ENCODE peak calls at places on chromosomes 1 and 21, in ten cellular contexts. One of them, this sample, is unnamed.

GRCh38 chr1:144101397-144102050 is 129.7 kb upstream of the FAM72C start:
- DNase-seq in activated T-cell treated with anti-CD3 and anti-CD28 coated beads, Interleukin-2, amount 50 U/mL, for 1 hour: peak
- DNase-seq in activated gamma-delta T cell treated with Interleukin-2 at 50 U/mL for 16 hours: peak
- DNase-seq in central memory CD8-positive, alpha-beta T cell: peak
- DNase-seq in activated naive CD4-positive, alpha-beta T cell treated with anti-CD3 and anti-CD28 coated beads, Interleukin-2, amount 50 U/mL, for 16 hours: peak
- DNase-seq in T-helper 2 cell: no peak
- DNase-seq in T follicular helper cell: no peak
- DNase-seq in T-helper 1 cell: no peak
- DNase-seq in adrenal gland: peak
- DNase-seq in NCI-H774: no peak
- DNase-seq in this sample: peak

GRCh38 chr1:6378096-6378746 is 15.3 kb downstream of the ACOT7 start:
- DNase-seq in activated T-cell treated with anti-CD3 and anti-CD28 coated beads, Interleukin-2, amount 50 U/mL, for 1 hour: no peak
- DNase-seq in activated gamma-delta T cell treated with Interleukin-2 at 50 U/mL for 16 hours: no peak
- DNase-seq in central memory CD8-positive, alpha-beta T cell: no peak
- DNase-seq in activated naive CD4-positive, alpha-beta T cell treated with anti-CD3 and anti-CD28 coated beads, Interleukin-2, amount 50 U/mL, for 16 hours: no peak
- DNase-seq in T-helper 2 cell: no peak
- DNase-seq in T follicular helper cell: no peak
- DNase-seq in T-helper 1 cell: no peak
- DNase-seq in adrenal gland: no peak
- DNase-seq in NCI-H774: no peak
- DNase-seq in this sample: no peak

GRCh38 chr1:235670157-235670776 is 20.7 kb upstream of the GNG4 start:
- DNase-seq in activated T-cell treated with anti-CD3 and anti-CD28 coated beads, Interleukin-2, amount 50 U/mL, for 1 hour: no peak
- DNase-seq in activated gamma-delta T cell treated with Interleukin-2 at 50 U/mL for 16 hours: no peak
- DNase-seq in central memory CD8-positive, alpha-beta T cell: no peak
- DNase-seq in activated naive CD4-positive, alpha-beta T cell treated with anti-CD3 and anti-CD28 coated beads, Interleukin-2, amount 50 U/mL, for 16 hours: no peak
- DNase-seq in T-helper 2 cell: no peak
- DNase-seq in T follicular helper cell: no peak
- DNase-seq in T-helper 1 cell: no peak
- DNase-seq in adrenal gland: no peak
- DNase-seq in NCI-H774: no peak
- DNase-seq in this sample: no peak

GRCh38 chr21:46317710-46318463 is 5.8 kb downstream of the C21orf58 start:
- DNase-seq in activated T-cell treated with anti-CD3 and anti-CD28 coated beads, Interleukin-2, amount 50 U/mL, for 1 hour: no peak
- DNase-seq in activated gamma-delta T cell treated with Interleukin-2 at 50 U/mL for 16 hours: no peak
- DNase-seq in central memory CD8-positive, alpha-beta T cell: no peak
- DNase-seq in activated naive CD4-positive, alpha-beta T cell treated with anti-CD3 and anti-CD28 coated beads, Interleukin-2, amount 50 U/mL, for 16 hours: no peak
- DNase-seq in T-helper 2 cell: no peak
- DNase-seq in T follicular helper cell: no peak
- DNase-seq in T-helper 1 cell: no peak
- DNase-seq in adrenal gland: no peak
- DNase-seq in NCI-H774: peak
- DNase-seq in this sample: no peak

GRCh38 chr1:20896824-20897223 is 109.7 kb upstream of the HP1BP3 start:
- DNase-seq in activated T-cell treated with anti-CD3 and anti-CD28 coated beads, Interleukin-2, amount 50 U/mL, for 1 hour: no peak
- DNase-seq in activated gamma-delta T cell treated with Interleukin-2 at 50 U/mL for 16 hours: no peak
- DNase-seq in central memory CD8-positive, alpha-beta T cell: no peak
- DNase-seq in activated naive CD4-positive, alpha-beta T cell treated with anti-CD3 and anti-CD28 coated beads, Interleukin-2, amount 50 U/mL, for 16 hours: no peak
- DNase-seq in T-helper 2 cell: no peak
- DNase-seq in T follicular helper cell: no peak
- DNase-seq in T-helper 1 cell: no peak
- DNase-seq in adrenal gland: no peak
- DNase-seq in NCI-H774: peak
- DNase-seq in this sample: no peak

GRCh38 chr21:35095859-35096291 is 46.8 kb upstream of the RUNX1 start:
- DNase-seq in activated T-cell treated with anti-CD3 and anti-CD28 coated beads, Interleukin-2, amount 50 U/mL, for 1 hour: no peak
- DNase-seq in activated gamma-delta T cell treated with Interleukin-2 at 50 U/mL for 16 hours: no peak
- DNase-seq in central memory CD8-positive, alpha-beta T cell: no peak
- DNase-seq in activated naive CD4-positive, alpha-beta T cell treated with anti-CD3 and anti-CD28 coated beads, Interleukin-2, amount 50 U/mL, for 16 hours: no peak
- DNase-seq in T-helper 2 cell: no peak
- DNase-seq in T follicular helper cell: no peak
- DNase-seq in T-helper 1 cell: no peak
- DNase-seq in adrenal gland: no peak
- DNase-seq in NCI-H774: no peak
- DNase-seq in this sample: no peak

GRCh38 chr1:209646558-209646957 is 5.7 kb downstream of the LAMB3 start:
- DNase-seq in activated T-cell treated with anti-CD3 and anti-CD28 coated beads, Interleukin-2, amount 50 U/mL, for 1 hour: no peak
- DNase-seq in activated gamma-delta T cell treated with Interleukin-2 at 50 U/mL for 16 hours: no peak
- DNase-seq in central memory CD8-positive, alpha-beta T cell: no peak
- DNase-seq in activated naive CD4-positive, alpha-beta T cell treated with anti-CD3 and anti-CD28 coated beads, Interleukin-2, amount 50 U/mL, for 16 hours: no peak
- DNase-seq in T-helper 2 cell: no peak
- DNase-seq in T follicular helper cell: no peak
- DNase-seq in T-helper 1 cell: no peak
- DNase-seq in adrenal gland: no peak
- DNase-seq in NCI-H774: no peak
- DNase-seq in this sample: no peak

GRCh38 chr1:237712808-237713207 is 177.9 kb downstream of the ZP4 start:
- DNase-seq in activated T-cell treated with anti-CD3 and anti-CD28 coated beads, Interleukin-2, amount 50 U/mL, for 1 hour: no peak
- DNase-seq in activated gamma-delta T cell treated with Interleukin-2 at 50 U/mL for 16 hours: no peak
- DNase-seq in central memory CD8-positive, alpha-beta T cell: no peak
- DNase-seq in activated naive CD4-positive, alpha-beta T cell treated with anti-CD3 and anti-CD28 coated beads, Interleukin-2, amount 50 U/mL, for 16 hours: no peak
- DNase-seq in T-helper 2 cell: no peak
- DNase-seq in T follicular helper cell: no peak
- DNase-seq in T-helper 1 cell: no peak
- DNase-seq in adrenal gland: no peak
- DNase-seq in NCI-H774: no peak
- DNase-seq in this sample: no peak

GRCh38 chr1:200660719-200661118 is 9.0 kb downstream of the DDX59 start:
- DNase-seq in activated T-cell treated with anti-CD3 and anti-CD28 coated beads, Interleukin-2, amount 50 U/mL, for 1 hour: no peak
- DNase-seq in activated gamma-delta T cell treated with Interleukin-2 at 50 U/mL for 16 hours: no peak
- DNase-seq in central memory CD8-positive, alpha-beta T cell: no peak
- DNase-seq in activated naive CD4-positive, alpha-beta T cell treated with anti-CD3 and anti-CD28 coated beads, Interleukin-2, amount 50 U/mL, for 16 hours: no peak
- DNase-seq in T-helper 2 cell: no peak
- DNase-seq in T follicular helper cell: no peak
- DNase-seq in T-helper 1 cell: no peak
- DNase-seq in adrenal gland: no peak
- DNase-seq in NCI-H774: no peak
- DNase-seq in this sample: no peak

GRCh38 chr1:110407260-110408210 is at the start of gene LAMTOR5:
- DNase-seq in activated T-cell treated with anti-CD3 and anti-CD28 coated beads, Interleukin-2, amount 50 U/mL, for 1 hour: peak
- DNase-seq in activated gamma-delta T cell treated with Interleukin-2 at 50 U/mL for 16 hours: peak
- DNase-seq in central memory CD8-positive, alpha-beta T cell: peak
- DNase-seq in activated naive CD4-positive, alpha-beta T cell treated with anti-CD3 and anti-CD28 coated beads, Interleukin-2, amount 50 U/mL, for 16 hours: peak
- DNase-seq in T-helper 2 cell: peak
- DNase-seq in T follicular helper cell: peak
- DNase-seq in T-helper 1 cell: peak
- DNase-seq in adrenal gland: peak
- DNase-seq in NCI-H774: peak
- DNase-seq in this sample: peak

GRCh38 chr1:209755926-209756607 is at the start of gene TRAF3IP3:
- DNase-seq in activated T-cell treated with anti-CD3 and anti-CD28 coated beads, Interleukin-2, amount 50 U/mL, for 1 hour: peak
- DNase-seq in activated gamma-delta T cell treated with Interleukin-2 at 50 U/mL for 16 hours: peak
- DNase-seq in central memory CD8-positive, alpha-beta T cell: peak
- DNase-seq in activated naive CD4-positive, alpha-beta T cell treated with anti-CD3 and anti-CD28 coated beads, Interleukin-2, amount 50 U/mL, for 16 hours: peak
- DNase-seq in T-helper 2 cell: peak
- DNase-seq in T follicular helper cell: peak
- DNase-seq in T-helper 1 cell: peak
- DNase-seq in adrenal gland: peak
- DNase-seq in NCI-H774: no peak
- DNase-seq in this sample: peak

GRCh38 chr1:232627171-232627570 is 2.8 kb downstream of the SIPA1L2 start:
- DNase-seq in activated T-cell treated with anti-CD3 and anti-CD28 coated beads, Interleukin-2, amount 50 U/mL, for 1 hour: no peak
- DNase-seq in activated gamma-delta T cell treated with Interleukin-2 at 50 U/mL for 16 hours: no peak
- DNase-seq in central memory CD8-positive, alpha-beta T cell: no peak
- DNase-seq in activated naive CD4-positive, alpha-beta T cell treated with anti-CD3 and anti-CD28 coated beads, Interleukin-2, amount 50 U/mL, for 16 hours: no peak
- DNase-seq in T-helper 2 cell: no peak
- DNase-seq in T follicular helper cell: no peak
- DNase-seq in T-helper 1 cell: no peak
- DNase-seq in adrenal gland: no peak
- DNase-seq in NCI-H774: no peak
- DNase-seq in this sample: no peak

GRCh38 chr1:2084306-2084705 is 34.1 kb downstream of the PRKCZ start:
- DNase-seq in activated T-cell treated with anti-CD3 and anti-CD28 coated beads, Interleukin-2, amount 50 U/mL, for 1 hour: no peak
- DNase-seq in activated gamma-delta T cell treated with Interleukin-2 at 50 U/mL for 16 hours: no peak
- DNase-seq in central memory CD8-positive, alpha-beta T cell: no peak
- DNase-seq in activated naive CD4-positive, alpha-beta T cell treated with anti-CD3 and anti-CD28 coated beads, Interleukin-2, amount 50 U/mL, for 16 hours: no peak
- DNase-seq in T-helper 2 cell: no peak
- DNase-seq in T follicular helper cell: no peak
- DNase-seq in T-helper 1 cell: no peak
- DNase-seq in adrenal gland: no peak
- DNase-seq in NCI-H774: no peak
- DNase-seq in this sample: no peak

GRCh38 chr21:42781150-42781980 is 98.0 kb downstream of the WDR4 start:
- DNase-seq in activated T-cell treated with anti-CD3 and anti-CD28 coated beads, Interleukin-2, amount 50 U/mL, for 1 hour: no peak
- DNase-seq in activated gamma-delta T cell treated with Interleukin-2 at 50 U/mL for 16 hours: no peak
- DNase-seq in central memory CD8-positive, alpha-beta T cell: no peak
- DNase-seq in activated naive CD4-positive, alpha-beta T cell treated with anti-CD3 and anti-CD28 coated beads, Interleukin-2, amount 50 U/mL, for 16 hours: no peak
- DNase-seq in T-helper 2 cell: no peak
- DNase-seq in T follicular helper cell: no peak
- DNase-seq in T-helper 1 cell: no peak
- DNase-seq in adrenal gland: no peak
- DNase-seq in NCI-H774: peak
- DNase-seq in this sample: no peak

GRCh38 chr1:22611530-22611947 is 24.9 kb upstream of the C1QA start:
- DNase-seq in activated T-cell treated with anti-CD3 and anti-CD28 coated beads, Interleukin-2, amount 50 U/mL, for 1 hour: no peak
- DNase-seq in activated gamma-delta T cell treated with Interleukin-2 at 50 U/mL for 16 hours: no peak
- DNase-seq in central memory CD8-positive, alpha-beta T cell: no peak
- DNase-seq in activated naive CD4-positive, alpha-beta T cell treated with anti-CD3 and anti-CD28 coated beads, Interleukin-2, amount 50 U/mL, for 16 hours: no peak
- DNase-seq in T-helper 2 cell: no peak
- DNase-seq in T follicular helper cell: no peak
- DNase-seq in T-helper 1 cell: peak
- DNase-seq in adrenal gland: peak
- DNase-seq in NCI-H774: no peak
- DNase-seq in this sample: no peak

GRCh38 chr1:14429577-14429976 is 168.9 kb upstream of the KAZN start:
- DNase-seq in activated T-cell treated with anti-CD3 and anti-CD28 coated beads, Interleukin-2, amount 50 U/mL, for 1 hour: no peak
- DNase-seq in activated gamma-delta T cell treated with Interleukin-2 at 50 U/mL for 16 hours: no peak
- DNase-seq in central memory CD8-positive, alpha-beta T cell: no peak
- DNase-seq in activated naive CD4-positive, alpha-beta T cell treated with anti-CD3 and anti-CD28 coated beads, Interleukin-2, amount 50 U/mL, for 16 hours: no peak
- DNase-seq in T-helper 2 cell: no peak
- DNase-seq in T follicular helper cell: no peak
- DNase-seq in T-helper 1 cell: no peak
- DNase-seq in adrenal gland: no peak
- DNase-seq in NCI-H774: no peak
- DNase-seq in this sample: no peak

GRCh38 chr1:65279092-65279448 is 30.3 kb upstream of the DNAJC6 start:
- DNase-seq in activated T-cell treated with anti-CD3 and anti-CD28 coated beads, Interleukin-2, amount 50 U/mL, for 1 hour: no peak
- DNase-seq in activated gamma-delta T cell treated with Interleukin-2 at 50 U/mL for 16 hours: no peak
- DNase-seq in central memory CD8-positive, alpha-beta T cell: no peak
- DNase-seq in activated naive CD4-positive, alpha-beta T cell treated with anti-CD3 and anti-CD28 coated beads, Interleukin-2, amount 50 U/mL, for 16 hours: no peak
- DNase-seq in T-helper 2 cell: no peak
- DNase-seq in T follicular helper cell: no peak
- DNase-seq in T-helper 1 cell: no peak
- DNase-seq in adrenal gland: no peak
- DNase-seq in NCI-H774: no peak
- DNase-seq in this sample: no peak

GRCh38 chr1:178060789-178061556 is 32.9 kb upstream of the RASAL2 start:
- DNase-seq in activated T-cell treated with anti-CD3 and anti-CD28 coated beads, Interleukin-2, amount 50 U/mL, for 1 hour: no peak
- DNase-seq in activated gamma-delta T cell treated with Interleukin-2 at 50 U/mL for 16 hours: no peak
- DNase-seq in central memory CD8-positive, alpha-beta T cell: no peak
- DNase-seq in activated naive CD4-positive, alpha-beta T cell treated with anti-CD3 and anti-CD28 coated beads, Interleukin-2, amount 50 U/mL, for 16 hours: no peak
- DNase-seq in T-helper 2 cell: no peak
- DNase-seq in T follicular helper cell: no peak
- DNase-seq in T-helper 1 cell: no peak
- DNase-seq in adrenal gland: peak
- DNase-seq in NCI-H774: no peak
- DNase-seq in this sample: no peak

GRCh38 chr1:20343937-20344302 is 53.2 kb downstream of the VWA5B1 start:
- DNase-seq in activated T-cell treated with anti-CD3 and anti-CD28 coated beads, Interleukin-2, amount 50 U/mL, for 1 hour: no peak
- DNase-seq in activated gamma-delta T cell treated with Interleukin-2 at 50 U/mL for 16 hours: no peak
- DNase-seq in central memory CD8-positive, alpha-beta T cell: no peak
- DNase-seq in activated naive CD4-positive, alpha-beta T cell treated with anti-CD3 and anti-CD28 coated beads, Interleukin-2, amount 50 U/mL, for 16 hours: no peak
- DNase-seq in T-helper 2 cell: no peak
- DNase-seq in T follicular helper cell: no peak
- DNase-seq in T-helper 1 cell: no peak
- DNase-seq in adrenal gland: no peak
- DNase-seq in NCI-H774: no peak
- DNase-seq in this sample: no peak

GRCh38 chr1:177923441-177923840 is 46.4 kb downstream of the SEC16B start:
- DNase-seq in activated T-cell treated with anti-CD3 and anti-CD28 coated beads, Interleukin-2, amount 50 U/mL, for 1 hour: no peak
- DNase-seq in activated gamma-delta T cell treated with Interleukin-2 at 50 U/mL for 16 hours: no peak
- DNase-seq in central memory CD8-positive, alpha-beta T cell: no peak
- DNase-seq in activated naive CD4-positive, alpha-beta T cell treated with anti-CD3 and anti-CD28 coated beads, Interleukin-2, amount 50 U/mL, for 16 hours: no peak
- DNase-seq in T-helper 2 cell: no peak
- DNase-seq in T follicular helper cell: no peak
- DNase-seq in T-helper 1 cell: no peak
- DNase-seq in adrenal gland: no peak
- DNase-seq in NCI-H774: no peak
- DNase-seq in this sample: no peak

GRCh38 chr1:1206376-1207253 is at the start of gene TNFRSF18:
- DNase-seq in activated T-cell treated with anti-CD3 and anti-CD28 coated beads, Interleukin-2, amount 50 U/mL, for 1 hour: peak
- DNase-seq in activated gamma-delta T cell treated with Interleukin-2 at 50 U/mL for 16 hours: no peak
- DNase-seq in central memory CD8-positive, alpha-beta T cell: no peak
- DNase-seq in activated naive CD4-positive, alpha-beta T cell treated with anti-CD3 and anti-CD28 coated beads, Interleukin-2, amount 50 U/mL, for 16 hours: peak
- DNase-seq in T-helper 2 cell: peak
- DNase-seq in T follicular helper cell: no peak
- DNase-seq in T-helper 1 cell: peak
- DNase-seq in adrenal gland: no peak
- DNase-seq in NCI-H774: no peak
- DNase-seq in this sample: peak

GRCh38 chr1:103461171-103462105 is 64.1 kb upstream of the RNPC3 start:
- DNase-seq in activated T-cell treated with anti-CD3 and anti-CD28 coated beads, Interleukin-2, amount 50 U/mL, for 1 hour: no peak
- DNase-seq in activated gamma-delta T cell treated with Interleukin-2 at 50 U/mL for 16 hours: no peak
- DNase-seq in central memory CD8-positive, alpha-beta T cell: no peak
- DNase-seq in activated naive CD4-positive, alpha-beta T cell treated with anti-CD3 and anti-CD28 coated beads, Interleukin-2, amount 50 U/mL, for 16 hours: no peak
- DNase-seq in T-helper 2 cell: no peak
- DNase-seq in T follicular helper cell: no peak
- DNase-seq in T-helper 1 cell: peak
- DNase-seq in adrenal gland: no peak
- DNase-seq in NCI-H774: peak
- DNase-seq in this sample: no peak

This sample was measured in natural killer cell.